ENCODE peak calls at places on chromosome 15, in five cellular contexts. P, T, C, E and B are unnamed samples.
A peak's percentile ranks its signal among the peaks of the same experiment; 100 is the strongest.

GRCh38 chr15:99682455-99682854 is 50.8 kb downstream of the LYSMD4 start:
- DNase-seq in P (no peak), T (peak; percentile 82), C (no peak), E (no peak), B (no peak)

GRCh38 chr15:74893627-74894026 is 3.8 kb downstream of the MPI start:
- DNase-seq in P (no peak), T (no peak), C (no peak), E (no peak), B (no peak)

GRCh38 chr15:68374346-68374745 is 57.6 kb downstream of the ITGA11 start:
- DNase-seq in P (no peak), T (no peak), C (no peak), E (peak; percentile 10), B (peak; percentile 24)

GRCh38 chr15:42602501-42602900 is 27.1 kb downstream of the STARD9 start:
- DNase-seq in P (no peak), T (no peak), C (no peak), E (no peak), B (no peak)

GRCh38 chr15:64209680-64210334 is 47.0 kb upstream of the PPIB start:
- DNase-seq in P (peak; percentile 33), T (peak; percentile 70), C (no peak), E (no peak), B (no peak)

GRCh38 chr15:88990185-88990679 is 77.1 kb upstream of the MFGE8 start:
- DNase-seq in P (no peak), T (no peak), C (no peak), E (no peak), B (no peak)

GRCh38 chr15:52480990-52481389 is 47.7 kb downstream of the MYO5A start:
- DNase-seq in P (no peak), T (no peak), C (no peak), E (no peak), B (no peak)

GRCh38 chr15:40763801-40764765 is at the start of gene GCHFR:
- DNase-seq in P (peak; percentile 67), T (peak; percentile 55), C (no peak), E (peak; percentile 70), B (peak; percentile 74)

GRCh38 chr15:98856540-98856907 is 151.1 kb downstream of the PGPEP1L start:
- DNase-seq in P (no peak), T (no peak), C (no peak), E (no peak), B (no peak)

GRCh38 chr15:74311734-74312444 is 55.6 kb downstream of the CYP11A1 start:
- DNase-seq in P (peak; percentile 46), T (no peak), C (peak; percentile 25), E (no peak), B (peak; percentile 73)

GRCh38 chr15:89332446-89332845 is 2.2 kb downstream of the POLG start:
- DNase-seq in P (peak; percentile 77), T (peak; percentile 59), C (no peak), E (no peak), B (peak; percentile 66)

GRCh38 chr15:101320501-101321052 is 25.5 kb upstream of the SNRPA1 start:
- DNase-seq in P (no peak), T (peak; percentile 93), C (no peak), E (no peak), B (peak; percentile 71)

GRCh38 chr15:100338971-100339444 is 2.8 kb downstream of the ADAMTS17 start:
- DNase-seq in P (peak; percentile 26), T (peak; percentile 48), C (peak; percentile 69), E (peak; percentile 46), B (peak; percentile 87)

GRCh38 chr15:91919014-91919534 is 65.6 kb downstream of the SLCO3A1 start:
- DNase-seq in P (no peak), T (no peak), C (no peak), E (peak; percentile 55), B (no peak)

GRCh38 chr15:100224206-100225185 is 117.3 kb downstream of the ADAMTS17 start:
- DNase-seq in P (no peak), T (no peak), C (peak; percentile 29), E (no peak), B (no peak)

GRCh38 chr15:67194171-67195114 is 60.0 kb downstream of the AAGAB start:
- DNase-seq in P (no peak), T (no peak), C (no peak), E (no peak), B (no peak)

GRCh38 chr15:36177590-36178281 is 401.7 kb upstream of the CDIN1 start:
- DNase-seq in P (no peak), T (peak; percentile 7), C (no peak), E (no peak), B (no peak)

GRCh38 chr15:82168296-82168695 is 94.2 kb downstream of the EFL1 start:
- DNase-seq in P (no peak), T (no peak), C (no peak), E (no peak), B (no peak)

GRCh38 chr15:45732544-45733130 is 97.8 kb downstream of the SQOR start:
- DNase-seq in P (no peak), T (peak; percentile 19), C (no peak), E (peak; percentile 48), B (peak; percentile 57)

GRCh38 chr15:74263473-74263872 is 27.3 kb downstream of the CCDC33 start:
- DNase-seq in P (no peak), T (no peak), C (no peak), E (no peak), B (no peak)

GRCh38 chr15:45048784-45049631 is 26.0 kb downstream of the SORD start:
- DNase-seq in P (no peak), T (no peak), C (no peak), E (peak; percentile 20), B (no peak)

GRCh38 chr15:29656636-29657475 is 165.4 kb downstream of the TJP1 start:
- DNase-seq in P (peak; percentile 52), T (no peak), C (no peak), E (no peak), B (peak; percentile 86)

GRCh38 chr15:89750560-89751542 is at the start of gene MESP1:
- DNase-seq in P (peak; percentile 96), T (peak; percentile 93), C (peak; percentile 92), E (peak; percentile 92), B (peak; percentile 98)

GRCh38 chr15:41585140-41586047 is 26.4 kb downstream of the TYRO3 start:
- DNase-seq in P (peak; percentile 35), T (peak; percentile 73), C (peak; percentile 57), E (peak; percentile 43), B (peak; percentile 69)

GRCh38 chr15:89566141-89566540 is 9.1 kb upstream of the TICRR start:
- DNase-seq in P (no peak), T (no peak), C (no peak), E (no peak), B (no peak)

GRCh38 chr15:61715082-61715481 is 345.2 kb downstream of the VPS13C start:
- DNase-seq in P (no peak), T (no peak), C (no peak), E (no peak), B (no peak)
- H3K27ac ChIP-seq in P (no peak overlapping the region), T (no peak overlapping the region), C (no peak overlapping the region), E (no peak overlapping the region), B (no peak overlapping the region)

GRCh38 chr15:58467121-58467721 is 35.4 kb downstream of the LIPC start:
- DNase-seq in P (no peak), T (peak; percentile 51), C (no peak), E (no peak), B (peak; percentile 4)
- H3K4me1 ChIP-seq in P (peaks cover 59% of the 10 kb centered on the region), T (peaks cover 47% of the 10 kb centered on the region), C (peaks cover 55% of the 10 kb centered on the region), E (peaks cover 2% of the 10 kb centered on the region), B (peaks cover 11% of the 10 kb centered on the region)

GRCh38 chr15:78052545-78052944 is 25.0 kb downstream of the TBC1D2B start:
- DNase-seq in P (no peak), T (no peak), C (no peak), E (no peak), B (no peak)
- H3K27ac ChIP-seq in P (no peak overlapping the region), T (peak overlapping the region; percentile 25), C (no peak overlapping the region), E (no peak overlapping the region), B (no peak overlapping the region)

GRCh38 chr15:70318996-70319465 is 221.3 kb upstream of the TLE3 start:
- DNase-seq in P (no peak), T (peak; percentile 28), C (no peak), E (no peak), B (no peak)

GRCh38 chr15:70316059-70316600 is 218.4 kb upstream of the TLE3 start:
- DNase-seq in P (no peak), T (no peak), C (no peak), E (no peak), B (no peak)

GRCh38 chr15:70320077-70320830 is 222.5 kb upstream of the TLE3 start:
- DNase-seq in P (no peak), T (no peak), C (no peak), E (no peak), B (no peak)

GRCh38 chr15:70319466-70319865 is 221.7 kb upstream of the TLE3 start:
- DNase-seq in P (no peak), T (no peak), C (no peak), E (no peak), B (no peak)

GRCh38 chr15:70318594-70318993 is 220.9 kb upstream of the TLE3 start:
- DNase-seq in P (no peak), T (no peak), C (no peak), E (no peak), B (no peak)
- H3K4me1 ChIP-seq in P (peaks cover under 1% of the 10 kb centered on the region), T (peaks cover 12% of the 10 kb centered on the region), C (peaks cover 49% of the 10 kb centered on the region), E (no peaks in the 10 kb centered on the region), B (peaks cover 5% of the 10 kb centered on the region)